ENCODE peak calls at places on chromosomes 16 and 17, in ten cellular contexts. N is tibial nerve, O is body of pancreas, Q is mesenchymal stem cell, C is SK-N-MC, R is aorta, G is brain microvascular endothelial cell, U is neural progenitor cell, W is kidney, X is iPS DF 6.9. H is an unnamed sample.
A peak's percentile ranks its signal among the peaks of the same experiment; 100 is the strongest.

GRCh38 chr16:71501562-71501961 is 12.4 kb upstream of the ZNF19 start:
- DNase-seq in G (no peak), R (no peak), X (no peak), U (no peak), O (no peak), Q (no peak), C (no peak), N (no peak), W (no peak), H (no peak)

GRCh38 chr17:64969046-64969501 is 49.8 kb upstream of the LRRC37A3 start:
- DNase-seq in W (no peak), U (no peak), R (no peak), O (no peak), N (no peak), Q (peak; percentile 65), C (peak; percentile 47), X (no peak), G (no peak), H (no peak)

GRCh38 chr16:70163596-70163995 is 10.0 kb upstream of the CLEC18C start:
- DNase-seq in W (peak; percentile 70), O (no peak), X (no peak), C (no peak), N (peak; percentile 4), R (peak; percentile 40), U (peak; percentile 48), G (no peak), Q (no peak), H (no peak)

GRCh38 chr16:83900611-83901010 is 1.7 kb downstream of the MLYCD start:
- DNase-seq in W (no peak), X (no peak), G (no peak), N (no peak), U (no peak), O (no peak), Q (no peak), C (no peak), R (no peak), H (no peak)

GRCh38 chr16:86061771-86062170 is 162.8 kb downstream of the IRF8 start:
- DNase-seq in C (no peak), W (peak; percentile 57), O (no peak), Q (no peak), N (no peak), G (no peak), R (no peak), X (no peak), U (no peak), H (no peak)

GRCh38 chr17:62656446-62656845 is 29.0 kb downstream of the MRC2 start:
- DNase-seq in U (no peak), W (no peak), X (no peak), Q (no peak), G (no peak), C (no peak), O (no peak), N (no peak), R (no peak), H (no peak)

GRCh38 chr17:56141046-56141839 is 12.0 kb upstream of the ANKFN1 start:
- DNase-seq in C (no peak), N (no peak), U (no peak), O (no peak), G (no peak), R (no peak), Q (no peak), W (no peak), X (no peak), H (no peak)

GRCh38 chr16:27432600-27432957 is 30.6 kb downstream of the IL21R start:
- DNase-seq in U (no peak), Q (peak; percentile 51), G (peak; percentile 56), C (no peak), N (no peak), O (no peak), W (no peak), X (no peak), R (no peak), H (no peak)

GRCh38 chr16:4674926-4675530 is 18.3 kb upstream of the NUDT16L1 start:
- DNase-seq in G (no peak), R (no peak), O (no peak), N (no peak), C (no peak), U (no peak), W (no peak), X (no peak), Q (no peak), H (no peak)

GRCh38 chr16:70697601-70698170 is 11.8 kb upstream of the MTSS2 start:
- DNase-seq in R (no peak), C (no peak), X (no peak), N (no peak), W (no peak), Q (peak; percentile 55), G (no peak), O (no peak), U (no peak), H (no peak)

GRCh38 chr17:65455972-65456343 is 105.5 kb downstream of the AXIN2 start:
- DNase-seq in X (no peak), G (no peak), W (no peak), U (peak; percentile 67), N (no peak), R (no peak), O (no peak), Q (no peak), C (no peak), H (no peak)

GRCh38 chr17:44137891-44138709 is 3.6 kb upstream of the HROB start:
- DNase-seq in N (peak; percentile 66), W (peak; percentile 97), X (no peak), O (peak; percentile 68), Q (peak; percentile 99), G (peak; percentile 100), U (peak; percentile 46), R (peak; percentile 94), C (peak; percentile 77), H (peak; percentile 20)

GRCh38 chr17:73988110-73988509 is 215.4 kb upstream of the RPL38 start:
- DNase-seq in C (no peak), W (no peak), N (no peak), O (no peak), G (no peak), U (no peak), X (no peak), Q (no peak), R (no peak), H (no peak)

GRCh38 chr16:47565454-47565853 is 104.3 kb downstream of the PHKB start:
- DNase-seq in U (no peak), N (peak; percentile 48), W (no peak), G (peak; percentile 49), O (peak; percentile 16), Q (peak; percentile 69), R (peak; percentile 82), C (no peak), X (no peak), H (no peak)

GRCh38 chr17:66711936-66712335 is 123.0 kb upstream of the CACNG5 start:
- DNase-seq in O (peak; percentile 82), W (no peak), R (no peak), U (no peak), G (no peak), X (no peak), C (no peak), N (peak; percentile 69), Q (no peak), H (no peak)

GRCh38 chr17:15397605-15398004 is 56.2 kb upstream of the TEKT3 start:
- DNase-seq in R (no peak), G (no peak), O (no peak), C (no peak), W (no peak), Q (no peak), N (no peak), U (no peak), X (no peak), H (no peak)
- H3K27ac ChIP-seq in R (no peak overlapping the region), G (no peak overlapping the region), O (no peak overlapping the region), C (no peak overlapping the region), W (no peak overlapping the region), Q (no peak overlapping the region), N (no peak overlapping the region), U (no peak overlapping the region), X (no peak overlapping the region), H (no peak overlapping the region)

GRCh38 chr17:17056167-17056562 is 13.9 kb downstream of the MPRIP start:
- DNase-seq in O (peak; percentile 17), C (no peak), Q (no peak), W (no peak), R (no peak), N (no peak), G (no peak), U (no peak), X (no peak), H (no peak)
- H3K27ac ChIP-seq in O (peak overlapping the region; percentile 69), C (no peak overlapping the region), Q (no peak overlapping the region), W (peak overlapping the region; percentile 41), R (peak overlapping the region; percentile 83), N (peak overlapping the region; percentile 91), G (no peak overlapping the region), U (no peak overlapping the region), X (no peak overlapping the region), H (peak overlapping the region; percentile 81)

GRCh38 chr17:2436516-2436915 is 35.7 kb upstream of the MNT start:
- DNase-seq in N (no peak), Q (no peak), U (no peak), W (no peak), O (peak; percentile 32), G (no peak), C (no peak), X (no peak), R (no peak), H (no peak)

GRCh38 chr17:2438823-2439222 is 38.0 kb upstream of the MNT start:
- DNase-seq in N (no peak), O (no peak), R (no peak), C (no peak), Q (peak; percentile 76), W (no peak), G (peak; percentile 86), U (no peak), X (no peak), H (no peak)

GRCh38 chr17:2435181-2435741 is 34.4 kb upstream of the MNT start:
- DNase-seq in C (no peak), W (no peak), R (no peak), G (peak; percentile 45), O (no peak), X (no peak), Q (no peak), U (peak; percentile 58), N (no peak), H (no peak)

GRCh38 chr17:2435852-2436251 is 35.0 kb upstream of the MNT start:
- DNase-seq in Q (no peak), U (no peak), W (no peak), G (no peak), C (no peak), R (no peak), N (no peak), X (no peak), O (peak; percentile 50), H (no peak)

DNA sequence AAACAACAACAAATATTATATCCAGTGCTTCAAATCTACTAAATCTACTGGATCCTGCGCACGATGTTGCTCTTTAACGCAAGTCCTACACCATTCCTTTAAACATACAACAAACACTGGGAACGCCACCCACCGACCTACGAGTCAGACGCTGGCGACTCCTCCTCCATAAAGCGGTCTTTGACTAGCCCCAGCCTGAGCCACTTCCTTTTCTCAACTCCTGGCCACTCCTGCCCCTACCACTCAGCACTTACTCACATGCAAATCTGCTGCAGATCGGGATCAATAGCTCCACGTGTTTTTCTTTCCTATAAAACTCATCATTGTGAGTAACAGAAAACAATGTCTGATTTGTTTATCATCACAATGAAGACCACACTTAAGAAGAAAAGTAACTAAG is 32.8 kb upstream of the MNT start:
- DNase-seq in N (no peak), Q (no peak), U (no peak), R (no peak), W (no peak), C (no peak), X (no peak), O (no peak), G (peak; percentile 24), H (no peak)
- H3K27ac ChIP-seq in N (no peak overlapping the region), Q (no peak overlapping the region), U (no peak overlapping the region), R (no peak overlapping the region), W (no peak overlapping the region), C (no peak overlapping the region), X (no peak overlapping the region), O (no peak overlapping the region), G (no peak overlapping the region), H (no peak overlapping the region)

GRCh38 chr17:9044796-9045470 is 23.6 kb downstream of the NTN1 start:
- DNase-seq in U (no peak), O (no peak), N (no peak), G (no peak), R (no peak), C (no peak), W (no peak), X (no peak), Q (no peak), H (no peak)
- H3K27ac ChIP-seq in U (no peak overlapping the region), O (no peak overlapping the region), N (no peak overlapping the region), G (no peak overlapping the region), R (no peak overlapping the region), C (no peak overlapping the region), W (no peak overlapping the region), X (no peak overlapping the region), Q (no peak overlapping the region), H (peak overlapping the region; percentile 52)